ENCODE peak calls at places on chromosomes 7 and 10, in nine cellular contexts. X is transverse colon; H is keratinocyte; Y is CD8-positive, alpha-beta memory T cell; W is LNCaP clone FGC; Q is CD8-positive, alpha-beta T cell; V is kidney epithelial cell; G is right lobe of liver; I is NB4. C is an unnamed sample.
A peak's percentile ranks its signal among the peaks of the same experiment; 100 is the strongest.

GRCh38 chr10:5818894-5819293 is 5.7 kb upstream of the GDI2 start:
- DNase-seq in X (no peak), G (peak; percentile 30), V (no peak), I (no peak), Q (no peak), Y (no peak), W (no peak), H (no peak), C (no peak)

GRCh38 chr7:24912874-24913514 is 67.0 kb downstream of the OSBPL3 start:
- DNase-seq in I (no peak), H (no peak), G (no peak), X (peak; percentile 36), W (no peak), Q (no peak), Y (no peak), V (no peak), C (no peak)

GRCh38 chr10:4725917-4726606 is 99.9 kb upstream of the AKR1E2 start:
- DNase-seq in V (peak; percentile 75), W (no peak), I (no peak), Y (no peak), X (no peak), H (peak; percentile 55), Q (no peak), G (no peak), C (peak; percentile 60)

GRCh38 chr7:27163776-27164380 is 1.5 kb downstream of the HOXA9 start:
- DNase-seq in G (no peak), H (no peak), V (no peak), W (no peak), Q (no peak), X (no peak), Y (no peak), I (no peak), C (no peak)

GRCh38 chr7:138164804-138165203 is 88.5 kb downstream of the AKR1D1 start:
- DNase-seq in Y (no peak), I (no peak), W (no peak), H (no peak), V (no peak), G (no peak), Q (no peak), X (no peak), C (no peak)

GRCh38 chr7:92639213-92639896 is 49.2 kb upstream of the FAM133B start:
- DNase-seq in Q (no peak), Y (no peak), X (no peak), I (no peak), V (no peak), G (no peak), W (no peak), H (no peak), C (no peak)

GRCh38 chr10:119217937-119218579 is 10.7 kb downstream of the GRK5 start:
- DNase-seq in H (no peak), Y (no peak), X (no peak), G (no peak), V (no peak), I (no peak), Q (no peak), W (no peak), C (no peak)

GRCh38 chr7:99997545-99998137 is 17.8 kb upstream of the ZKSCAN1 start:
- DNase-seq in Q (peak; percentile 51), H (no peak), G (peak; percentile 60), Y (peak; percentile 80), W (no peak), X (peak; percentile 77), V (no peak), I (no peak), C (no peak)

GRCh38 chr7:101397770-101398324 is 35.2 kb downstream of the COL26A1 start:
- DNase-seq in X (no peak), Y (no peak), W (no peak), G (no peak), I (no peak), H (no peak), Q (no peak), V (no peak), C (no peak)

GRCh38 chr7:68420342-68420750 is 1177.9 kb upstream of the AUTS2 start:
- DNase-seq in Q (no peak), G (no peak), I (no peak), H (no peak), X (no peak), V (no peak), Y (no peak), W (no peak), C (no peak)

GRCh38 chr10:117574546-117575146 is 32.1 kb downstream of the EMX2 start:
- DNase-seq in Q (no peak), Y (no peak), G (no peak), H (no peak), X (no peak), W (no peak), V (no peak), I (no peak), C (no peak)

GRCh38 chr10:117578490-117578889 is 35.9 kb downstream of the EMX2 start:
- DNase-seq in G (no peak), X (no peak), W (no peak), H (no peak), I (no peak), Y (no peak), V (no peak), Q (no peak), C (no peak)

GRCh38 chr10:117578999-117579590 is 36.5 kb downstream of the EMX2 start:
- DNase-seq in Y (no peak), Q (no peak), G (no peak), I (no peak), H (no peak), X (no peak), W (no peak), V (no peak), C (no peak)
- H3K4me3 ChIP-seq in Y (no peak overlapping the region), Q (no peak overlapping the region), G (no peak overlapping the region), I (no peak overlapping the region), H (no peak overlapping the region), X (no peak overlapping the region), W (no peak overlapping the region), V (no peak overlapping the region), C (no peak overlapping the region)

GRCh38 chr7:7766671-7767070 is 48.3 kb upstream of the RPA3 start:
- DNase-seq in G (no peak), Y (no peak), W (no peak), I (no peak), V (no peak), H (no peak), Q (no peak), X (no peak), C (no peak)

GRCh38 chr7:7765422-7765821 is 47.0 kb upstream of the RPA3 start:
- DNase-seq in W (peak; percentile 57), X (no peak), H (no peak), V (no peak), Y (no peak), Q (no peak), I (no peak), G (no peak), C (no peak)

GRCh38 chr7:7764515-7765138 is 46.2 kb upstream of the RPA3 start:
- DNase-seq in G (no peak), W (no peak), X (no peak), V (no peak), Y (no peak), Q (no peak), H (no peak), I (no peak), C (no peak)

GRCh38 chr7:7761340-7761973 is 43.0 kb upstream of the RPA3 start:
- DNase-seq in I (peak; percentile 45), Q (no peak), V (no peak), W (no peak), G (no peak), X (no peak), Y (peak; percentile 51), H (no peak), C (peak; percentile 25)

GRCh38 chr7:7761974-7762769 is 43.8 kb upstream of the RPA3 start:
- DNase-seq in W (no peak), V (no peak), Y (peak; percentile 50), Q (no peak), I (no peak), H (peak; percentile 30), G (no peak), X (no peak), C (no peak)
- H3K4me3 ChIP-seq in W (no peak overlapping the region), V (no peak overlapping the region), Y (peak overlapping the region; percentile 59), Q (peak overlapping the region; percentile 52), I (no peak overlapping the region), H (peak overlapping the region; percentile 64), G (peak overlapping the region; percentile 47), X (peak overlapping the region; percentile 15), C (no peak overlapping the region)

GRCh38 chr10:44978570-44979280 is at the start of gene DEPP1:
- DNase-seq in Y (no peak), V (peak; percentile 92), I (no peak), Q (no peak), H (peak; percentile 69), W (peak; percentile 91), X (peak; percentile 94), G (peak; percentile 94), C (peak; percentile 86)

GRCh38 chr10:44980309-44981171 is 1.9 kb upstream of the DEPP1 start:
- DNase-seq in W (no peak), H (no peak), V (no peak), G (peak; percentile 73), Y (no peak), X (no peak), I (no peak), Q (no peak), C (no peak)

GRCh38 chr10:44981172-44982113 is 2.8 kb upstream of the DEPP1 start:
- DNase-seq in H (no peak), X (no peak), Y (no peak), G (peak; percentile 62), I (peak; percentile 53), W (no peak), Q (no peak), V (peak; percentile 69), C (no peak)

GRCh38 chr10:44978213-44978569 is 418 bp downstream of the DEPP1 start:
- DNase-seq in V (no peak), Q (no peak), Y (no peak), X (peak; percentile 7), H (no peak), G (no peak), I (no peak), W (no peak), C (no peak)

DNA sequence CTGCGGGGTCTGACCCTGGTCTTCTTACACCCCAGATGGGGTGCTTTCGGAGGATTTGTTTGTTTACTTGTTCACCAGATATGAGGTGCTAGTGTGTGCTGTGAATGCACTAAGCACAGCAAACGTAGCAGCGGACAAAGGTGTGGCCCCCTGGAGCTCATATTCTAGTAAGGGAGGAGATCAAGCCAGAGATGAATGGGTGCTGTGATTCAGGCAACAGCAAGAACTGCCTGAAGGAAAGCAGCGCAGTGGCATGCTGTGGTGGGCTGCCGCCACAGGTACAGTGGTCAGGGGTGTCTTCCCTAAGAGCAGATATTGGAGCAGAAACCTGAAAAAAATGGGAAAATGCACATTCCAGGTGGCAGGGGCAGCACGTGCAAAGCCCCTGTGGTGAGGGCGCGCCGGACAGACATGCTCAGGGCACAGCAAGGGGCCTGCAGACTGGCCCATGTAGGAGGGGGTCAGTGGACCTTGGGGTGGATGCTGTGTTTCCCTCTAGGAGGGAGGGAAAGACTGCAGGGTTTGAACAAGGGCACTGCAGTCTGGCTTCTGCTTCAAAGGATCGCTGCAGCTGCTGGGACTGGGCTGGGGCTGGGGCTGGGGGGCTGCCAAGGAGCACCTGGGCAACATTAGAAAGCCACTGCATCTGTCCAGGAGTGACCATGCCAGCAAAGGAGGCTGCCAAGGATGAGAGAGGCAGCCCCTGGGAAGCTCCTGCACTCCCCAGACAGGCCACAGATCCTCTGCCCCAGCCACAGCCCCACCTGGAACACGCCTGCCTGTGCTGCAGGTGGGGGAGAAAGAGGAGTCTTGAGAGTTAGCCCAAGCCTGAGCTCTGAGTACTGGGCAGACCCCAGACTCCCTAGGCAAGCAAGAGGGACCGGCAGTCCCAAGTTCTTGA is 922 bp upstream of the DEPP1 start:
- DNase-seq in H (no peak), Q (no peak), G (no peak), X (no peak), I (no peak), Y (no peak), V (no peak), W (no peak), C (no peak)
- H3K4me3 ChIP-seq in H (no peak overlapping the region), Q (no peak overlapping the region), G (peak overlapping the region; percentile 68), X (no peak overlapping the region), I (no peak overlapping the region), Y (no peak overlapping the region), V (no peak overlapping the region), W (no peak overlapping the region), C (no peak overlapping the region)

GRCh38 chr10:110993024-110993693 is 73.8 kb downstream of the SHOC2 start:
- DNase-seq in W (no peak), H (peak; percentile 42), V (peak; percentile 48), Y (peak; percentile 61), I (peak; percentile 64), G (no peak), X (no peak), Q (no peak), C (peak; percentile 9)
- H3K4me3 ChIP-seq in W (no peak overlapping the region), H (no peak overlapping the region), V (no peak overlapping the region), Y (peak overlapping the region; percentile 19), I (no peak overlapping the region), G (no peak overlapping the region), X (no peak overlapping the region), Q (peak overlapping the region; percentile 14), C (no peak overlapping the region)